ENCODE peak calls at places on chromosomes 6 and 20, in eight cellular contexts. B, C, Y, T, V, K, O and U are unnamed samples.

GRCh38 chr20:11832397-11832796 is 85.3 kb upstream of the BTBD3 start:
- DNase-seq in B (no peak), C (no peak), Y (no peak), T (no peak), V (no peak), K (no peak), O (no peak), U (no peak)

GRCh38 chr6:89693207-89693606 is 54.7 kb upstream of the LYRM2 start:
- DNase-seq in B (no peak), C (no peak), Y (no peak), T (no peak), V (no peak), K (no peak), O (no peak), U (no peak)

GRCh38 chr6:71107935-71108420 is 151.1 kb upstream of the B3GAT2 start:
- DNase-seq in B (no peak), C (peak; percentile 41), Y (no peak), T (no peak), V (no peak), K (peak; percentile 18), O (no peak), U (no peak)

GRCh38 chr6:78347191-78347916 is 520.0 kb upstream of the IRAK1BP1 start:
- DNase-seq in B (no peak), C (no peak), Y (no peak), T (no peak), V (no peak), K (no peak), O (no peak), U (no peak)

GRCh38 chr6:119347466-119348307 is 1.9 kb downstream of the MAN1A1 start:
- DNase-seq in B (peak; percentile 60), C (no peak), Y (no peak), T (peak; percentile 41), V (peak; percentile 75), K (no peak), O (no peak), U (peak; percentile 73)

GRCh38 chr6:155187994-155188706 is 75.7 kb upstream of the CLDN20 start:
- DNase-seq in B (no peak), C (no peak), Y (no peak), T (no peak), V (no peak), K (no peak), O (no peak), U (no peak)

GRCh38 chr6:138654715-138655634 is 118.6 kb upstream of the CCDC28A start:
- DNase-seq in B (no peak), C (peak; percentile 60), Y (no peak), T (no peak), V (no peak), K (no peak), O (no peak), U (no peak)

GRCh38 chr6:21163110-21163837 is 430.3 kb upstream of the SOX4 start:
- DNase-seq in B (no peak), C (no peak), Y (no peak), T (no peak), V (no peak), K (peak; percentile 41), O (no peak), U (no peak)

GRCh38 chr6:118867181-118867580 is 26.8 kb upstream of the ASF1A start:
- DNase-seq in B (no peak), C (no peak), Y (no peak), T (no peak), V (no peak), K (no peak), O (no peak), U (no peak)

GRCh38 chr6:78551361-78551760 is 316.0 kb upstream of the IRAK1BP1 start:
- DNase-seq in B (no peak), C (no peak), Y (no peak), T (no peak), V (no peak), K (no peak), O (no peak), U (no peak)

GRCh38 chr6:144768676-144769599 is 483.8 kb downstream of the UTRN start:
- DNase-seq in B (no peak), C (no peak), Y (no peak), T (no peak), V (no peak), K (no peak), O (no peak), U (no peak)

GRCh38 chr20:57582432-57583288 is 21.8 kb downstream of the PCK1 start:
- DNase-seq in B (peak; percentile 49), C (no peak), Y (no peak), T (peak; percentile 79), V (peak; percentile 45), K (peak; percentile 8), O (no peak), U (no peak)

GRCh38 chr20:63047946-63048345 is 41.2 kb upstream of the BHLHE23 start:
- DNase-seq in B (no peak), C (no peak), Y (no peak), T (no peak), V (no peak), K (no peak), O (no peak), U (no peak)

GRCh38 chr20:46056970-46057855 is 28.2 kb downstream of the SLC12A5 start:
- DNase-seq in B (no peak), C (peak; percentile 58), Y (no peak), T (peak; percentile 37), V (no peak), K (no peak), O (peak; percentile 90), U (peak; percentile 33)

GRCh38 chr6:150353445-150353844 is 15.4 kb upstream of the IYD start:
- DNase-seq in B (no peak), C (no peak), Y (no peak), T (no peak), V (no peak), K (no peak), O (no peak), U (no peak)

GRCh38 chr6:154509421-154510143 is 903 bp downstream of the CNKSR3 start:
- DNase-seq in B (peak; percentile 67), C (peak; percentile 31), Y (no peak), T (no peak), V (no peak), K (no peak), O (no peak), U (peak; percentile 48)

GRCh38 chr6:167092672-167093339 is 30.1 kb upstream of the CCR6 start:
- DNase-seq in B (no peak), C (no peak), Y (no peak), T (no peak), V (no peak), K (no peak), O (no peak), U (no peak)

GRCh38 chr6:14795451-14795850 is 450.4 kb upstream of the JARID2 start:
- DNase-seq in B (no peak), C (no peak), Y (no peak), T (no peak), V (no peak), K (no peak), O (no peak), U (no peak)

GRCh38 chr6:73516712-73517489 is 3.9 kb downstream of the EEF1A1 start:
- DNase-seq in B (no peak), C (no peak), Y (no peak), T (no peak), V (peak; percentile 14), K (no peak), O (no peak), U (no peak)

GRCh38 chr6:16803294-16804006 is 42.2 kb upstream of the ATXN1 start:
- DNase-seq in B (no peak), C (no peak), Y (no peak), T (no peak), V (no peak), K (peak; percentile 66), O (no peak), U (peak; percentile 21)

GRCh38 chr6:135231469-135231844 is 50.3 kb downstream of the MYB start:
- DNase-seq in B (no peak), C (no peak), Y (no peak), T (no peak), V (no peak), K (no peak), O (no peak), U (peak; percentile 53)

DNA sequence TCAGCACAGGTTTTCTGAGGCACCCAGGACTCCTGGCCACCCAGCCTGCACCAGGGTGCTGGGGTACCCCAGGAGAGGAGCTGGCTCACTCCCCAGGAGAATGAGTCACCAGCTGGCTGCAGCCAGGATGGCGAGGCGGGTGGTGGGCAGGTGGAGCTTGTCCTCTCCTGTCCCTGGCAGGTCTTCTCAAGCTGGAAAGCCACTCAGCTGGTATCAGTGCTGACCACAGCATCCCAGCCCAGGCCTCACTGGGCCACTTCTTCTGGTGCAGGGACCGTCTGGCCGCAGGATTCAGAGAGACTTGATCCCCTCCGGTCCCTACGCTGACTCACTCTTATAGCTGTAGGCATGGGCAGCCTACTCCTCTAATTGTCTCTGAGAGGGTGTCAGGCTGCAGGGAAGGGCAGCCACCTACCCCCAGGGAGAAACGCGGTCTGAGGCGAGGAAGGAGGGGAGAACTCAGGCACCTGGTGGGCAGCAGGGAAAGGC is 22.2 kb downstream of the TFEB start:
- DNase-seq in B (no peak), C (peak; percentile 97), Y (no peak), T (no peak), V (no peak), K (no peak), O (no peak), U (no peak)
- H3K27ac ChIP-seq in B (no peak overlapping the region), C (peak overlapping the region; percentile 100), Y (no peak overlapping the region), T (peak overlapping the region; percentile 68), V (no peak overlapping the region), K (no peak overlapping the region), O (peak overlapping the region; percentile 77), U (no peak overlapping the region)

GRCh38 chr6:161374971-161375873 is 101.4 kb upstream of the AGPAT4 start:
- DNase-seq in B (peak; percentile 80), C (peak; percentile 45), Y (no peak), T (peak; percentile 38), V (no peak), K (no peak), O (no peak), U (peak; percentile 76)
- H3K27ac ChIP-seq in B (no peak overlapping the region), C (peak overlapping the region; percentile 74), Y (no peak overlapping the region), T (no peak overlapping the region), V (no peak overlapping the region), K (no peak overlapping the region), O (no peak overlapping the region), U (no peak overlapping the region)

GRCh38 chr6:112251170-112251945 is 3.0 kb downstream of the LAMA4 start:
- DNase-seq in B (no peak), C (no peak), Y (no peak), T (peak; percentile 79), V (no peak), K (no peak), O (no peak), U (no peak)
- H3K27ac ChIP-seq in B (peak overlapping the region; percentile 84), C (no peak overlapping the region), Y (no peak overlapping the region), T (peak overlapping the region; percentile 93), V (no peak overlapping the region), K (no peak overlapping the region), O (peak overlapping the region; percentile 92), U (peak overlapping the region; percentile 65)

GRCh38 chr20:33680681-33681080 is 5.5 kb downstream of the E2F1 start:
- DNase-seq in B (no peak), C (no peak), Y (no peak), T (no peak), V (no peak), K (no peak), O (no peak), U (no peak)
- H3K27ac ChIP-seq in B (no peak overlapping the region), C (peak overlapping the region; percentile 41), Y (no peak overlapping the region), T (no peak overlapping the region), V (peak overlapping the region; percentile 78), K (no peak overlapping the region), O (no peak overlapping the region), U (no peak overlapping the region)